ENCODE peak calls at places on chromosome 3, in four cellular contexts. U is K562, Q is H1, S is HepG2. E is an unnamed sample.

GRCh38 chr3:5846271-5846670 is 658.8 kb downstream of the EDEM1 start:
- DNase-seq in S (no peak), U (no peak), Q (no peak), E (no peak)

GRCh38 chr3:72439321-72440183 is 408.7 kb downstream of the SHQ1 start:
- DNase-seq in U (no peak), S (no peak), Q (no peak), E (no peak)

GRCh38 chr3:42118762-42119361 is 27.7 kb downstream of the TRAK1 start:
- DNase-seq in S (peak), U (peak), Q (peak), E (peak)

GRCh38 chr3:114155370-114155821 is 23.5 kb downstream of the DRD3 start:
- DNase-seq in U (peak), Q (no peak), S (peak), E (peak)

GRCh38 chr3:24303057-24303754 is 191.4 kb downstream of the THRB start:
- DNase-seq in S (no peak), U (peak), Q (no peak), E (no peak)

GRCh38 chr3:140285380-140285779 is 350.4 kb downstream of the CLSTN2 start:
- DNase-seq in Q (no peak), U (no peak), S (no peak), E (no peak)

GRCh38 chr3:189269356-189269755 is 97.6 kb downstream of the TPRG1 start:
- DNase-seq in U (no peak), S (no peak), Q (no peak), E (no peak)

GRCh38 chr3:186915808-186916796 is 14.2 kb upstream of the ST6GAL1 start:
- DNase-seq in U (no peak), Q (no peak), S (no peak), E (no peak)

GRCh38 chr3:152899306-152899705 is 64.4 kb downstream of the P2RY1 start:
- DNase-seq in U (no peak), Q (no peak), S (no peak), E (no peak)

GRCh38 chr3:55013145-55013544 is 85.3 kb upstream of the LRTM1 start:
- DNase-seq in Q (no peak), S (no peak), U (peak), E (no peak)

GRCh38 chr3:46943237-46944187 is 33.0 kb downstream of the CCDC12 start:
- DNase-seq in U (no peak), S (peak), Q (no peak), E (peak)
- TF ChIP-seq POLR2AphosphoS5 in U (no peak), S (no peak), Q (no peak), E (peak)

GRCh38 chr3:94173667-94174434 is 111.0 kb downstream of the NSUN3 start:
- DNase-seq in Q (no peak), U (no peak), S (no peak), E (no peak)
- TF ChIP-seq JUN in Q (no peak), U (no peak), S (no peak), E (no peak)

GRCh38 chr3:169131695-169132464 is 531.6 kb downstream of the MECOM start:
- DNase-seq in U (no peak), S (no peak), Q (no peak), E (no peak)
- TF ChIP-seq POLR2AphosphoS5 in U (no peak), S (no peak), Q (no peak), E (no peak)

GRCh38 chr3:127411083-127411727 is 123.4 kb upstream of the PRR20G start:
- DNase-seq in Q (no peak), S (no peak), U (peak), E (no peak)
- TF ChIP-seq JUN in Q (no peak), S (no peak), U (no peak), E (no peak)

GRCh38 chr3:132596326-132596725 is 744 bp upstream of the ACKR4 start:
- DNase-seq in S (no peak), Q (no peak), U (no peak), E (no peak)

GRCh38 chr3:132593950-132594328 is 3.1 kb upstream of the ACKR4 start:
- DNase-seq in U (no peak), S (no peak), Q (no peak), E (peak)

GRCh38 chr3:132595036-132595435 is 2.0 kb upstream of the ACKR4 start:
- DNase-seq in S (no peak), U (no peak), Q (no peak), E (peak)

GRCh38 chr3:132592211-132592610 is 4.9 kb upstream of the ACKR4 start:
- DNase-seq in S (no peak), U (no peak), Q (no peak), E (no peak)

DNA sequence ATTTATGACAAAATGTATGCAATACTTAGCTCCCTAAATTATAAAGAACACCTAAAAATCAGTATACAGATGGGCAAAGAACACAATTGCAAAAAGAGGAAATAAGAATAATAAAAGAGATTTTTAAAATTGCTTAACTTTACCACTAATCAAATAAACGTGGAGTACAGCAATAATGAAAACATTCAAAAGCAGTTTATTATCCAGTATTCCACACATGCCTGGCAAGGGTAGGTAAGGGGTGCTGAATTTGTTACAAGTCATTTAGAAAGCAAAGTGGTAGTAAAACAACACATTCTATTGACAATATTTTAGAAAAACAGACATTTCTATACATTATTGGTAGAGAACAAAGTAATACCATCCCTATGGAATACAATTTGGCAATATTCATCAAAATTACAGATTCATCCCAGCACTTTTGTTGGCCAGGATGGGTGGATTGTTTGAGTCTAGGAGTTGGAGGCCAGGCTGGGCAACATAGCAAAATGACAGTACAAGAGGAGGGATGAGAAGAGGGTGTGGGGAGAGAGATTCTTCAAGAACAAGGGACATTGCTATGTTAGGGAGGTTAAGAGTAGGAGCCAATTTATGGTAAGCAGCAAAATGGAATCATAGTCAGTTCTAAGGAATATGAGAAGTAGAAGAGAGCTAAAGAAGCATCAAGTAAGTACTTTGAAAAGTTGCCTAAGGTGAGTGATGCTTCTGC is 3.7 kb upstream of the ACKR4 start:
- DNase-seq in U (no peak), Q (no peak), S (no peak), E (no peak)
- TF ChIP-seq POLR2AphosphoS5 in U (no peak), Q (no peak), S (no peak), E (no peak)

GRCh38 chr3:127066635-127067034 is 83.7 kb downstream of the PLXNA1 start:
- DNase-seq in S (no peak), Q (no peak), U (no peak), E (no peak)
- TF ChIP-seq JUN in S (no peak), Q (no peak), U (no peak), E (no peak)

E was measured in endothelial cell of umbilical vein.